ENCODE peak calls at places on chromosomes 2 and 18, in seven cellular contexts. Z is stimulated activated CD4-positive, alpha-beta T cell treated with anti-CD3 and anti-CD28 coated beads, Interleukin-2, amount 100 ng/mL, for 24 hours; T is NCI-H510A treated with DMSO at 0.1 percent for 48 hours; K is activated naive CD8-positive, alpha-beta T cell treated with anti-CD3 and anti-CD28 coated beads, Interleukin-2, amount 10 ng/mL, durations not matched to agents 7 days and 5 days; L is MCF 10A; J is mammary epithelial cell; R is NCI-H1436. G is an unnamed sample.

GRCh38 chr2:102238039-102238756 is 51.4 kb downstream of the IL1RL2 start:
- DNase-seq in Z (peak), T (no peak), K (no peak), L (no peak), J (no peak), R (no peak), G (peak)

GRCh38 chr2:152613235-152613634 is 104.0 kb downstream of the PRPF40A start:
- DNase-seq in Z (no peak), T (no peak), K (no peak), L (no peak), J (no peak), R (no peak), G (no peak)

GRCh38 chr2:239516286-239516953 is 115.6 kb upstream of the HDAC4 start:
- DNase-seq in Z (no peak), T (no peak), K (no peak), L (no peak), J (no peak), R (no peak), G (no peak)

GRCh38 chr2:64554117-64554516 is 30.0 kb downstream of the AFTPH start:
- DNase-seq in Z (no peak), T (no peak), K (no peak), L (no peak), J (no peak), R (no peak), G (no peak)

GRCh38 chr2:25250331-25251031 is 82.1 kb upstream of the POMC start:
- DNase-seq in Z (peak), T (no peak), K (peak), L (peak), J (peak), R (no peak), G (peak)

GRCh38 chr18:323253-323622 is 55.4 kb upstream of the THOC1 start:
- DNase-seq in Z (no peak), T (no peak), K (no peak), L (peak), J (no peak), R (no peak), G (no peak)

GRCh38 chr2:172148246-172148645 is 45.5 kb upstream of the DLX2 start:
- DNase-seq in Z (no peak), T (no peak), K (no peak), L (peak), J (peak), R (no peak), G (no peak)

GRCh38 chr2:10688921-10689807 is 611 bp downstream of the NOL10 start:
- DNase-seq in Z (no peak), T (no peak), K (no peak), L (peak), J (peak), R (no peak), G (no peak)

GRCh38 chr18:7646174-7646886 is 79.2 kb downstream of the PTPRM start:
- DNase-seq in Z (no peak), T (peak), K (no peak), L (no peak), J (peak), R (no peak), G (no peak)